ENCODE peak calls at places on chromosomes 3 and 15, in four cellular contexts. F is astrocyte, L is choroid plexus epithelial cell, J is IMR-90. M is an unnamed sample.

GRCh38 chr15:100891316-100892012 is 11.8 kb downstream of the ALDH1A3 start:
- DNase-seq in F (no peak), L (peak; percentile 13), J (no peak), M (no peak)

GRCh38 chr3:117074833-117075232 is 365.3 kb downstream of the TUSC7 start:
- DNase-seq in F (no peak), L (no peak), J (peak; percentile 18), M (no peak)

GRCh38 chr3:197522183-197522715 is 33.5 kb downstream of the BDH1 start:
- DNase-seq in F (no peak), L (no peak), J (no peak), M (no peak)

GRCh38 chr3:11465744-11466611 is 177.7 kb downstream of the VGLL4 start:
- DNase-seq in F (peak; percentile 95), L (peak; percentile 90), J (peak; percentile 68), M (peak; percentile 18)

GRCh38 chr15:56242576-56243116 is 1.0 kb downstream of the RFX7 start:
- DNase-seq in F (no peak), L (peak; percentile 14), J (no peak), M (peak; percentile 8)

GRCh38 chr3:182725372-182726251 is 67.7 kb upstream of the ATP11B start:
- DNase-seq in F (no peak), L (peak; percentile 41), J (no peak), M (no peak)

GRCh38 chr3:43998841-43999805 is 242.6 kb upstream of the TOPAZ1 start:
- DNase-seq in F (no peak), L (peak; percentile 51), J (no peak), M (peak; percentile 63)

GRCh38 chr15:59298255-59298856 is 74.3 kb downstream of the MYO1E start:
- DNase-seq in F (peak; percentile 57), L (no peak), J (peak; percentile 20), M (peak; percentile 98)

GRCh38 chr3:114623420-114624046 is 329.7 kb downstream of the TIGIT start:
- DNase-seq in F (no peak), L (peak; percentile 41), J (no peak), M (no peak)

GRCh38 chr3:177146646-177147045 is 50.6 kb downstream of the TBL1XR1 start:
- DNase-seq in F (peak; percentile 32), L (peak; percentile 25), J (peak; percentile 39), M (no peak)

GRCh38 chr3:122955916-122956684 is 71.5 kb downstream of the SEMA5B start:
- DNase-seq in F (no peak), L (no peak), J (no peak), M (no peak)

GRCh38 chr3:55951371-55951770 is 464.3 kb upstream of the WNT5A start:
- DNase-seq in F (no peak), L (no peak), J (no peak), M (no peak)

GRCh38 chr15:93829115-93829849 is 402.1 kb upstream of the MCTP2 start:
- DNase-seq in F (peak; percentile 85), L (peak; percentile 58), J (no peak), M (peak; percentile 99)

GRCh38 chr15:71424765-71425164 is 309.5 kb downstream of the THSD4 start:
- DNase-seq in F (no peak), L (peak; percentile 46), J (peak; percentile 23), M (no peak)

GRCh38 chr15:99613481-99613880 is 47.7 kb downstream of the MEF2A start:
- DNase-seq in F (no peak), L (no peak), J (no peak), M (no peak)

GRCh38 chr3:75140904-75141615 is 523.1 kb upstream of the FRG2C start:
- DNase-seq in F (no peak), L (no peak), J (no peak), M (peak; percentile 10)

GRCh38 chr3:52527732-52528595 is 5.7 kb downstream of the NT5DC2 start:
- DNase-seq in F (no peak), L (no peak), J (no peak), M (no peak)

GRCh38 chr3:161443921-161444457 is 52.6 kb upstream of the OTOL1 start:
- DNase-seq in F (no peak), L (no peak), J (no peak), M (peak; percentile 17)

GRCh38 chr15:100572362-100572983 is 29.5 kb downstream of the LINS1 start:
- DNase-seq in F (no peak), L (peak; percentile 37), J (peak; percentile 23), M (peak; percentile 45)

GRCh38 chr3:17070560-17070959 is 185.8 kb downstream of the PLCL2 start:
- DNase-seq in F (no peak), L (peak; percentile 83), J (peak; percentile 39), M (no peak)

GRCh38 chr3:124277516-124277890 is 285.6 kb upstream of the ROPN1 start:
- DNase-seq in F (peak; percentile 73), L (peak; percentile 63), J (peak; percentile 22), M (peak; percentile 12)

GRCh38 chr3:168094580-168094876 is 1.2 kb downstream of the GOLIM4 start:
- DNase-seq in F (peak; percentile 54), L (peak; percentile 68), J (no peak), M (no peak)

GRCh38 chr3:168093790-168094189 is 1.9 kb downstream of the GOLIM4 start:
- DNase-seq in F (no peak), L (no peak), J (no peak), M (no peak)

GRCh38 chr3:168095611-168096209 is at the start of gene GOLIM4:
- DNase-seq in F (peak; percentile 97), L (peak; percentile 98), J (peak; percentile 97), M (peak; percentile 99)

GRCh38 chr3:168096210-168096795 is 579 bp upstream of the GOLIM4 start:
- DNase-seq in F (peak; percentile 94), L (peak; percentile 95), J (peak; percentile 93), M (peak; percentile 91)

DNA sequence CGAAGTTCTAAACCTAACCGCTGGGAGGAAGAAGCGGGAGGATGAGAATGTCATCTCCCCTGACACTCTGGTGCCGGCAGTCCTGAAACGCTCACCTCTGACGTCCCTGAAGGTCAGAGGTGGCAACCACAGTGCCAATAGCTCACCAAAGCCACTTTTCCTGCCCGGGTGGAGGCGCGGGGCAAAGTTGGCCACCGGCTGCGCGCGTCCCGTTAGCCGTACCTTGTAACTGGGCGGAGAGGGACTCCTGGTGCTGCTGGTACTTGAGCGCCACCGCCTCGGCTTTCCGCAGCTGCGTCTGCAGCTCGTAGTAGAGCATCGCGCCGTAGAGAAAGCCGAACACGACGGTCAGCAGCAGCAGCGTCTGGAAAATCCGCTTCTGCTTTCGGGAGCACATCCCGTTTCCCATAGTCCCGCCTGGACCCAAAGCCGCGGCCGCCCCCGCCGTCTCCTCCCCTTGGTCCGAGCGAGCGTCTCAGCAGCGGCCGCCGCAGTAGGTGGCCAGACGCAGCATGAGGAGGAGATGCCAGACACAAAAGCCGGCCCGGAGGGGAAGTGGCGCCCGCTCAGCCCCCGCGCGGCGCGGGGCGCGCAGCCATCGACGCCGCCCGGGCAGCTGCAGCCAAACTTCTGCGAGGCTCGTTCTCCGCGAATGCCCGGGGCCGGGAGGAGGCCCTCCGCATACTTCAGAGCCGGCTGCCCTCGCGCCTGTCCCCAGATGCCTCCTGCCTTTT is 680 bp downstream of the GOLIM4 start:
- DNase-seq in F (peak; percentile 52), L (peak; percentile 64), J (peak; percentile 69), M (peak; percentile 68)
- TF ChIP-seq CTCF in F (peak; percentile 11), L (peak; percentile 39), J (no peak), M (peak; percentile 47)

GRCh38 chr3:72446406-72447058 is 401.7 kb downstream of the SHQ1 start:
- DNase-seq in F (peak; percentile 25), L (peak; percentile 31), J (peak; percentile 18), M (peak; percentile 41)

GRCh38 chr3:72447059-72447946 is 400.9 kb downstream of the SHQ1 start:
- DNase-seq in F (peak; percentile 66), L (peak; percentile 91), J (peak; percentile 86), M (peak; percentile 92)

GRCh38 chr3:72449551-72449950 is 398.7 kb downstream of the SHQ1 start:
- DNase-seq in F (peak; percentile 32), L (peak; percentile 19), J (no peak), M (no peak)

GRCh38 chr3:72448858-72449257 is 399.4 kb downstream of the SHQ1 start:
- DNase-seq in F (peak; percentile 25), L (no peak), J (no peak), M (peak; percentile 46)

GRCh38 chr3:72448375-72448823 is 399.8 kb downstream of the SHQ1 start:
- DNase-seq in F (no peak), L (no peak), J (no peak), M (no peak)
- TF ChIP-seq CTCF in F (no peak), L (no peak), J (no peak), M (no peak)

GRCh38 chr3:15051531-15051930 is 13.6 kb downstream of the MRPS25 start:
- DNase-seq in F (no peak), L (peak; percentile 70), J (peak; percentile 20), M (peak; percentile 62)
- TF ChIP-seq CTCF in F (peak; percentile 62), L (peak; percentile 84), J (peak; percentile 47), M (peak; percentile 73)

GRCh38 chr15:38864122-38864521 is 299.5 kb upstream of the RASGRP1 start:
- DNase-seq in F (no peak), L (no peak), J (no peak), M (no peak)
- TF ChIP-seq CTCF in F (no peak), L (peak; percentile 34), J (peak; percentile 8), M (no peak)

GRCh38 chr3:60579734-60580133 is 671.5 kb downstream of the FHIT start:
- DNase-seq in F (peak; percentile 94), L (peak; percentile 72), J (peak; percentile 90), M (peak; percentile 90)

GRCh38 chr3:60580826-60581225 is 670.4 kb downstream of the FHIT start:
- DNase-seq in F (no peak), L (no peak), J (no peak), M (no peak)

GRCh38 chr3:60584250-60584649 is 667.0 kb downstream of the FHIT start:
- DNase-seq in F (peak; percentile 83), L (no peak), J (peak; percentile 76), M (no peak)

GRCh38 chr3:60578936-60579335 is 672.3 kb downstream of the FHIT start:
- DNase-seq in F (no peak), L (no peak), J (no peak), M (peak; percentile 85)

DNA sequence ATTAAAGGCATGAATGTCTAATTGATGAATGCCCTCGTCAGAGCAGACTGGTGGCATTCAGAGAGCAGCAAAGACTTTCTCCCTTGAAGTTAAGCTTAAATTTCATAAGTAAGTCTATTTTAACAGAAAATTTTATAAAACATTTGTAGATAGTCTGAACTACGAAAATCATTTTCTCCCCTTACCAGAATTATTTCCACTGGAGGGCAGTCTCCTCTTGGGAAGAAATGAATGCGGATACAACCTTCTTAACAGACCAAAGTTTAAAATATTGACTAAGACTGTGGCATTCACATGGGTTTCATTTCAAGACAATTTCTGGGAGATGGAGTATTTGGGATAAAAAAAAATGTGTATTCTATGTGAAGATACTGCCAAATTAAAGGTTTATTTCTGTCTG is 669.0 kb downstream of the FHIT start:
- DNase-seq in F (no peak), L (peak; percentile 29), J (no peak), M (no peak)
- TF ChIP-seq CTCF in F (peak; percentile 11), L (peak; percentile 37), J (peak; percentile 18), M (peak; percentile 25)

GRCh38 chr3:27114684-27115083 is 254.5 kb downstream of the NEK10 start:
- DNase-seq in F (peak; percentile 44), L (peak; percentile 17), J (peak; percentile 50), M (peak; percentile 75)

GRCh38 chr3:27115352-27115751 is 253.8 kb downstream of the NEK10 start:
- DNase-seq in F (no peak), L (no peak), J (no peak), M (no peak)

DNA sequence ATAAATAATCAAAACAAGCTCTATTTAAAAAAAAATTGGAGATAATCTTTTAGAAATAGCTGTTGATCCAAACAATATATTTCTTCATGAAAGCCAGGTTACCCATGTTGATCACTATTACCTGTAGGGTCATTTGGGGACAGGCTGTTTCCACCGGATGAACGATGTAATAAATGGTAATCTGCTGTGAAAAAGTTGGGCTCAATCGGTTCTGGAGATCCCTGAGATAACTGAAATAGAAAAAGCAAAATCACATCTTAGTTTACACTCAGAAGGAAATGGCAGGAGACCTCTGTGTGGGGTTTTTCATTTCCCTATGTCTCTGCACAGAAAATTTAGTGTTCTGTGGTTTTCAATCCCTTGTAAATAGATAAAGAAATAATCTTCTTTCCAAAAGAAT is 249.5 kb downstream of the NEK10 start:
- DNase-seq in F (no peak), L (no peak), J (no peak), M (no peak)
- TF ChIP-seq CTCF in F (no peak), L (no peak), J (no peak), M (no peak)

M was measured in epithelial cell of esophagus.